ENCODE peak calls at places on chromosomes 6 and 20, in five cellular contexts. U is GM12878, A is IMR-90, G is HepG2, H is K562. K is an unnamed sample.

GRCh38 chr20:63007472-63007721 is 633 bp upstream of the BHLHE23 start:
- DNase-seq in U (no peak), A (no peak), G (no peak), H (no peak), K (no peak)

GRCh38 chr20:50123418-50123817 is 10.5 kb upstream of the UBE2V1 start:
- DNase-seq in U (no peak), A (no peak), G (no peak), H (no peak), K (no peak)

GRCh38 chr6:161373905-161374451 is 100.1 kb upstream of the AGPAT4 start:
- DNase-seq in U (no peak), A (peak), G (peak), H (peak), K (peak)

GRCh38 chr6:20056350-20056992 is 155.8 kb downstream of the MBOAT1 start:
- DNase-seq in U (peak), A (peak), G (peak), H (no peak), K (peak)

GRCh38 chr6:106128981-106129761 is 43.0 kb downstream of the PRDM1 start:
- DNase-seq in U (no peak), A (peak), G (no peak), H (no peak), K (no peak)

GRCh38 chr20:46552460-46553420 is 2.3 kb upstream of the OCSTAMP start:
- DNase-seq in U (peak), A (no peak), G (no peak), H (no peak), K (no peak)

GRCh38 chr20:56268536-56268935 is 20.0 kb downstream of the MC3R start:
- DNase-seq in U (no peak), A (no peak), G (no peak), H (no peak), K (no peak)

GRCh38 chr20:48374986-48375715 is 452.6 kb downstream of the PREX1 start:
- DNase-seq in U (no peak), A (no peak), G (no peak), H (no peak), K (no peak)

GRCh38 chr6:49541210-49541724 is 9.2 kb upstream of the C6orf141 start:
- DNase-seq in U (no peak), A (peak), G (peak), H (no peak), K (no peak)

GRCh38 chr6:158645064-158646022 is 800 bp upstream of the DYNLT1 start:
- DNase-seq in U (no peak), A (no peak), G (no peak), H (no peak), K (no peak)

GRCh38 chr6:25694366-25694765 is 42.4 kb downstream of the SCGN start:
- DNase-seq in U (no peak), A (no peak), G (no peak), H (no peak), K (no peak)

GRCh38 chr6:36605560-36606391 is 11.6 kb downstream of the SRSF3 start:
- DNase-seq in U (no peak), A (no peak), G (no peak), H (no peak), K (no peak)

GRCh38 chr6:137185290-137185689 is 11.8 kb upstream of the IL22RA2 start:
- DNase-seq in U (no peak), A (no peak), G (no peak), H (no peak), K (no peak)

GRCh38 chr6:167566711-167567141 is 241.8 kb downstream of the TTLL2 start:
- DNase-seq in U (no peak), A (no peak), G (no peak), H (no peak), K (no peak)

GRCh38 chr6:40906759-40907158 is 132.3 kb downstream of the UNC5CL start:
- DNase-seq in U (no peak), A (no peak), G (no peak), H (no peak), K (no peak)

GRCh38 chr6:134434019-134434949 is 116.4 kb upstream of the SGK1 start:
- DNase-seq in U (no peak), A (no peak), G (no peak), H (no peak), K (no peak)

GRCh38 chr6:88814909-88815308 is 148.5 kb downstream of the RNGTT start:
- DNase-seq in U (no peak), A (no peak), G (peak), H (no peak), K (no peak)

GRCh38 chr6:151242420-151242841 is 2.7 kb downstream of the AKAP12 start:
- DNase-seq in U (no peak), A (no peak), G (no peak), H (no peak), K (no peak)

GRCh38 chr6:148751233-148751632 is 4.4 kb downstream of the UST start:
- DNase-seq in U (no peak), A (no peak), G (no peak), H (no peak), K (no peak)

GRCh38 chr6:134511984-134512383 is 194.1 kb upstream of the SGK1 start:
- DNase-seq in U (no peak), A (no peak), G (no peak), H (no peak), K (no peak)

GRCh38 chr20:60695223-60695622 is 556.8 kb upstream of the CDH4 start:
- DNase-seq in U (no peak), A (peak), G (no peak), H (no peak), K (no peak)

GRCh38 chr20:61193164-61193563 is 58.9 kb upstream of the CDH4 start:
- DNase-seq in U (no peak), A (no peak), G (no peak), H (no peak), K (no peak)

GRCh38 chr6:163180874-163181541 is 233.5 kb upstream of the QKI start:
- DNase-seq in U (no peak), A (no peak), G (peak), H (peak), K (no peak)

GRCh38 chr6:25949695-25950094 is 12.9 kb upstream of the TRIM38 start:
- DNase-seq in U (no peak), A (no peak), G (no peak), H (no peak), K (no peak)

GRCh38 chr6:10412948-10413849 is 1.7 kb downstream of the TFAP2A start:
- DNase-seq in U (no peak), A (no peak), G (no peak), H (no peak), K (no peak)

DNA sequence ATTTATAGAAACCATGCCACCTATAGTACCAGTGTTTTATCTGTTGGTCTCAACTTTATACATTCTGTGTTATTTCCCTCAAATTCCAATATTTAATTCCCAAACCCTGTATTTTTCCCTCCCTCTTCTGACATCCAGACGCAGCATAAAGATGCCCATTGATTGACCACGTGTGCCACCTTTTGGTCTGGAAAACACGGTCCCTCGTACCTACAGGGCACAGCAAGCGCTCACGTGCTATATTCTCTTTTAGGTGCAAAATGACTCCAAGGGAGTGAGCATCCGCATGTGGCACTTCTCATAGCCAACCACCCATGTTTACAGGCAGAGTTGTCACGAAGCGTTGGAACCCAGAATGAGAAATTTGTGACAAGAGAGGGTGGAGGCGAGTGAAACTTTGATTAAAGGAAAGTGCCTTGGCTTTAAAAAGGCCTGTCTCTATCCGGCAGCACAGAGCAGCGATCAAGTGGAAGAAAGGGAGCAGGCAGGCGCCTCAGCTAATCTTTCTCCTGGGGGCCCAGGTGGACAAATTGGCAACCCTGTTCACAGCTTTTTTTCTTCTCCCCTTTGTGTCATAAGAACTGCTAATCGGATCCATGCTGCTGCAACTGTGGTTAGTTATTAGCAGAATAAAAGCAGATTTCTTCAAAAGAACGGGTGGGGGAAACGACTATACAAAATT is 225.9 kb downstream of the TMEM242 start:
- DNase-seq in U (no peak), A (no peak), G (no peak), H (no peak), K (no peak)
- TF ChIP-seq MXI1 in U (no peak), A (no peak), G (no peak), H (no peak), K (no peak)

GRCh38 chr6:153167026-153167891 is 36.2 kb upstream of the RGS17 start:
- DNase-seq in U (no peak), A (peak), G (peak), H (no peak), K (no peak)
- H3K27ac ChIP-seq in U (no peak), A (peak), G (no peak), H (no peak), K (peak)

GRCh38 chr6:170137176-170137891 is 153.5 kb downstream of the DLL1 start:
- DNase-seq in U (no peak), A (no peak), G (no peak), H (no peak), K (no peak)
- TF ChIP-seq MXI1 in U (no peak), A (no peak), G (no peak), H (no peak), K (no peak)

GRCh38 chr6:52544325-52545022 is 32.4 kb downstream of the TRAM2 start:
- DNase-seq in U (no peak), A (peak), G (peak), H (no peak), K (no peak)
- H3K27ac ChIP-seq in U (no peak), A (peak), G (peak), H (no peak), K (peak)

GRCh38 chr6:45924763-45925342 is 90.8 kb downstream of the CLIC5 start:
- DNase-seq in U (no peak), A (no peak), G (no peak), H (no peak), K (no peak)

GRCh38 chr6:45920819-45921511 is 94.7 kb downstream of the CLIC5 start:
- DNase-seq in U (peak), A (no peak), G (no peak), H (no peak), K (no peak)

GRCh38 chr6:45921703-45922270 is 93.9 kb downstream of the CLIC5 start:
- DNase-seq in U (no peak), A (no peak), G (no peak), H (no peak), K (no peak)

GRCh38 chr6:45922728-45923351 is 92.8 kb downstream of the CLIC5 start:
- DNase-seq in U (no peak), A (peak), G (no peak), H (peak), K (peak)

DNA sequence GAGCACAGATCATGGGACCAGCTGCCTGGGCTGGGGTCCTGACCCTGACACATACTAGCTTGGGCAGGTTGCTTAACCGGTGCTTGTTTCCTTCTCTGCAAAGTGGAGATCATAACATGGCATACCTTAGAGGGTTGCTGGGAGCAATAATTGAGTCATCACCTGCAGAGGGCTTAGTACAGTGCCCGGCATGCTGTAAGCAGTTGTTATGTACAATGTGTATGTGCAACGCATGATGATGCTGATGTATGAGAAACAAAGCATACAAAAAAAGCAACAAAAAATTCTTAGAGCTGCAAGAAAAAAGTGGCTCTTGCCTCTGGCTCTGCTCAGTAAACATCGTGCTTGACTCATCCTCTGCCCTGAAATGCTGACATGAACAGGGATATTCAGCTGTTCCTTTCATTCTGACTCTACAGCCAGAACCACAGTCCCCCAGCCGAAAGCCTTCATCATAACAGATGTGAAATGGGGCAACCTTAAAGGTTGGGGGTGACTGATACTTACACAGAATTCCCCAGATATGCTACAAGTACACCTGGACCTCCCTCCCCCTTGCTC is 91.7 kb downstream of the CLIC5 start:
- DNase-seq in U (no peak), A (peak), G (no peak), H (no peak), K (no peak)
- TF ChIP-seq MXI1 in U (no peak), A (no peak), G (no peak), H (no peak), K (no peak)

K was measured in SK-N-SH.